ENCODE peak calls at places on chromosomes 3 and 15, in ten cellular contexts. V, X, J, A, L, E, U, R, S and N are unnamed samples.

GRCh38 chr3:51384145-51384729 is 854 bp upstream of the MANF start:
- DNase-seq in S (no peak), J (no peak), U (no peak), X (no peak), E (peak), A (no peak), R (no peak), V (peak), L (no peak), N (no peak)

GRCh38 chr3:54758461-54758860 is 169.4 kb downstream of the LRTM1 start:
- DNase-seq in A (no peak), X (no peak), L (no peak), S (no peak), R (no peak), V (no peak), J (no peak), U (no peak), E (no peak), N (no peak)

GRCh38 chr3:36476274-36476942 is 96.1 kb downstream of the STAC start:
- DNase-seq in V (no peak), U (no peak), J (no peak), E (no peak), S (no peak), X (no peak), R (no peak), L (no peak), A (no peak), N (no peak)

GRCh38 chr15:86654501-86654900 is 574.8 kb downstream of the AGBL1 start:
- DNase-seq in E (no peak), J (no peak), R (no peak), A (no peak), V (no peak), X (no peak), U (no peak), L (no peak), S (no peak), N (no peak)

GRCh38 chr3:115697263-115698053 is 74.1 kb downstream of the GAP43 start:
- DNase-seq in L (no peak), V (no peak), X (no peak), A (no peak), R (no peak), J (no peak), U (no peak), S (peak), E (no peak), N (no peak)

GRCh38 chr15:64740361-64741170 is 34.8 kb downstream of the RBPMS2 start:
- DNase-seq in J (no peak), L (no peak), E (no peak), R (no peak), A (no peak), S (peak), V (peak), U (no peak), X (peak), N (no peak)

GRCh38 chr3:33236005-33236404 is 17.4 kb upstream of the SUSD5 start:
- DNase-seq in R (no peak), S (no peak), L (no peak), X (no peak), V (no peak), U (no peak), J (no peak), E (no peak), A (no peak), N (no peak)

GRCh38 chr3:131669590-131669989 is 166.8 kb upstream of the MRPL3 start:
- DNase-seq in S (no peak), R (no peak), X (no peak), U (no peak), V (no peak), E (no peak), J (no peak), A (no peak), L (no peak), N (no peak)

GRCh38 chr15:51382787-51383186 is 41.3 kb downstream of the GLDN start:
- DNase-seq in S (peak), R (no peak), V (peak), U (no peak), J (no peak), L (no peak), X (peak), E (peak), A (peak), N (peak)

GRCh38 chr15:78101423-78102105 is 9.2 kb downstream of the SH2D7 start:
- DNase-seq in J (no peak), E (no peak), S (no peak), U (no peak), X (no peak), R (no peak), A (no peak), L (no peak), V (no peak), N (no peak)

GRCh38 chr15:64792282-64792681 is 16.9 kb upstream of the RBPMS2 start:
- DNase-seq in X (no peak), L (no peak), A (no peak), J (no peak), V (no peak), U (no peak), R (no peak), E (no peak), S (no peak), N (no peak)

GRCh38 chr3:45105855-45106655 is 40.1 kb downstream of the CDCP1 start:
- DNase-seq in V (no peak), R (peak), A (no peak), J (no peak), U (peak), E (peak), L (peak), S (no peak), X (no peak), N (peak)

GRCh38 chr3:88410259-88410658 is 260.5 kb downstream of the C3orf38 start:
- DNase-seq in S (no peak), J (no peak), A (no peak), V (no peak), E (no peak), X (no peak), R (no peak), L (no peak), U (no peak), N (no peak)

GRCh38 chr3:141255864-141256263 is 24.2 kb downstream of the PXYLP1 start:
- DNase-seq in V (no peak), U (peak), R (no peak), J (no peak), X (peak), S (peak), E (no peak), L (no peak), A (peak), N (no peak)

GRCh38 chr3:107235923-107236315 is 141.3 kb upstream of the CCDC54 start:
- DNase-seq in L (no peak), X (peak), A (no peak), J (no peak), U (peak), R (no peak), E (peak), S (peak), V (peak), N (peak)

GRCh38 chr15:30990451-30991300 is 752 bp downstream of the MTMR10 start:
- DNase-seq in U (no peak), R (no peak), E (peak), A (no peak), J (no peak), S (no peak), X (peak), L (no peak), V (no peak), N (no peak)

GRCh38 chr15:62088361-62088693 is 21.6 kb downstream of the C2CD4A start:
- DNase-seq in E (no peak), U (no peak), S (no peak), X (no peak), V (no peak), J (no peak), A (no peak), L (no peak), R (no peak), N (no peak)

GRCh38 chr15:37100109-37100873 is at the start of gene MEIS2:
- DNase-seq in U (no peak), R (no peak), L (peak), J (peak), V (peak), A (peak), X (peak), S (peak), E (peak), N (peak)

GRCh38 chr15:51731549-51732267 is 5.7 kb downstream of the LYSMD2 start:
- DNase-seq in J (no peak), E (peak), V (no peak), A (no peak), X (no peak), R (no peak), S (peak), L (peak), U (peak), N (no peak)

GRCh38 chr3:191330309-191330712 is at the start of gene UTS2B:
- DNase-seq in L (no peak), S (no peak), X (no peak), J (no peak), R (no peak), E (peak), A (no peak), V (no peak), U (no peak), N (peak)

GRCh38 chr3:145815707-145816413 is 345.1 kb downstream of the PLOD2 start:
- DNase-seq in V (no peak), U (no peak), E (no peak), X (no peak), A (peak), J (no peak), S (no peak), R (no peak), L (no peak), N (no peak)